ENCODE peak calls at places on chromosomes 4 and X, in six cellular contexts. H is stomach; P is ovary; W is uterus; N is upper lobe of left lung; G is effector memory CD4-positive, alpha-beta T cell. V is an unnamed sample.

GRCh38 chrX:39058724-39059123 is 257.5 kb downstream of the MID1IP1 start:
- DNase-seq in P (no peak), W (no peak), H (no peak), G (no peak), N (no peak), V (no peak)

GRCh38 chr4:119536572-119537528 is 91.8 kb downstream of the PDE5A start:
- DNase-seq in G (no peak), N (no peak), W (no peak), H (no peak), P (no peak), V (no peak)

GRCh38 chr4:6943012-6943869 is 33.6 kb downstream of the TBC1D14 start:
- DNase-seq in H (no peak), G (no peak), N (no peak), W (no peak), P (no peak), V (no peak)

GRCh38 chr4:127249066-127249766 is 383.5 kb upstream of the INTU start:
- DNase-seq in P (no peak), G (no peak), H (no peak), N (no peak), W (no peak), V (no peak)

GRCh38 chr4:121690001-121690400 is 6.8 kb downstream of the ANXA5 start:
- DNase-seq in P (no peak), G (no peak), H (no peak), W (no peak), N (no peak), V (no peak)

GRCh38 chr4:47686294-47686872 is 151.5 kb downstream of the CORIN start:
- DNase-seq in G (peak; percentile 18), W (peak; percentile 24), N (no peak), P (no peak), H (peak; percentile 35), V (peak; percentile 37)

GRCh38 chrX:137646472-137646871 is 80.5 kb downstream of the ZIC3 start:
- DNase-seq in P (no peak), G (no peak), N (no peak), H (no peak), W (no peak), V (no peak)

GRCh38 chrX:30150196-30150895 is 65.0 kb upstream of the MAGEB2 start:
- DNase-seq in H (no peak), N (peak; percentile 4), P (no peak), G (no peak), W (no peak), V (no peak)

GRCh38 chrX:25156323-25156722 is 140.6 kb upstream of the ARX start:
- DNase-seq in G (no peak), W (no peak), H (no peak), N (no peak), P (no peak), V (no peak)

GRCh38 chrX:132444936-132445335 is 43.9 kb downstream of the MBNL3 start:
- DNase-seq in P (no peak), N (no peak), W (no peak), G (no peak), H (no peak), V (no peak)

GRCh38 chr4:127995776-127996175 is 30.6 kb downstream of the ABHD18 start:
- DNase-seq in P (no peak), H (no peak), W (no peak), G (no peak), N (no peak), V (no peak)

GRCh38 chr4:39931441-39931901 is 46.2 kb downstream of the PDS5A start:
- DNase-seq in N (no peak), H (no peak), W (no peak), P (no peak), G (no peak), V (no peak)

GRCh38 chrX:68438575-68438974 is 5.3 kb upstream of the OPHN1 start:
- DNase-seq in N (no peak), P (no peak), G (no peak), H (no peak), W (no peak), V (no peak)

DNA sequence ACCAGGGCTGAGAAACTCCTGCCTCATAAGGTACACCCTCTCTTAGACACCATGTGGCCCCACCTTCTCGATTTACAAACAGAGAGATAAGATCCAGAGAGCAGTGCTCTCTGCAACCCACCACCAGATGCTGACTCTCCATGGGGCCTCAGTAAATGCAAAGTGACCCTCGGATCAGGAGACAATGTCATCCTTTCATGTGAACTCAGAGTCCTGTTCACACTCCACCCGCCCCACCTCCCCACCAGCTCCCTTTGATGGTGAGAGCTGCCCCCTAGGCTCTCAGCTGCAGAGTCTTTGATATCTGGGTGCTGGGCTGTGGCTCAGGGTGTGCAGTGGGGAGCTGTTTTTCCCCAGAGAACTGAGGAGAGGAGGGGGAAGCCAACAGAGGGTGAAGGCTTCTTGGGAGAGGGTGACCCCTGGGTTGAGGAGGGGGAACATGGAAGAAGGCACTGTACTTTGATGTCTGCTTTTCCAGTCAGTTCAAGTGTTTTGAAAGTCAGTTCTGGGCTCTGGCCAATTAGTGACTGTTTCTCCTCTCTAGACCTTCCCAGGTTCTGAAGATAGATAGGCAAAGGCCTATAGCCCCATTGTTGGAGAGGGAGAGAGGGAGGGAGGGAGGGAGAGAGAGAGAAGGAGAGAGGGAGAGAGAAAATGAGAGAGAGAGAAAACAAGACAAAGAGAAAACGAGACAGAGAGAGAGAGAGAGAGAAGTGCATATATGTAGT is 88.2 kb downstream of the SCD5 start:
- DNase-seq in W (no peak), H (no peak), N (no peak), P (no peak), G (no peak), V (no peak)
- H3K4me1 ChIP-seq in W (no peaks in the 10 kb centered on the region), H (no peaks in the 10 kb centered on the region), N (peaks cover 4% of the 10 kb centered on the region), P (peaks cover 32% of the 10 kb centered on the region), G (no peaks in the 10 kb centered on the region), V (peaks cover 1% of the 10 kb centered on the region)

GRCh38 chr4:173522160-173522873 is 7.7 kb downstream of the HAND2 start:
- DNase-seq in P (peak; percentile 92), H (peak; percentile 55), G (no peak), W (peak; percentile 92), N (peak; percentile 93), V (peak; percentile 98)

GRCh38 chr4:173520921-173521473 is 9.0 kb downstream of the HAND2 start:
- DNase-seq in G (no peak), P (no peak), W (no peak), N (no peak), H (no peak), V (peak; percentile 43)

GRCh38 chr4:173519130-173520101 is 10.6 kb downstream of the HAND2 start:
- DNase-seq in H (no peak), G (no peak), W (peak; percentile 88), N (peak; percentile 38), P (peak; percentile 66), V (peak; percentile 61)

GRCh38 chr4:173522874-173523395 is 7.1 kb downstream of the HAND2 start:
- DNase-seq in N (peak; percentile 58), G (no peak), H (no peak), P (no peak), W (no peak), V (peak; percentile 76)

GRCh38 chr4:173521474-173522159 is 8.4 kb downstream of the HAND2 start:
- DNase-seq in N (peak; percentile 71), H (no peak), W (no peak), P (peak; percentile 45), G (no peak), V (peak; percentile 81)
- H3K27me3 ChIP-seq in N (peaks cover 21% of the 10 kb centered on the region), H (peaks cover 97% of the 10 kb centered on the region), W (no peaks in the 10 kb centered on the region), P (no peaks in the 10 kb centered on the region), G (peaks cover 92% of the 10 kb centered on the region), V (no peaks in the 10 kb centered on the region)

GRCh38 chrX:22343192-22343591 is 70.5 kb downstream of the CBLL2 start:
- DNase-seq in P (no peak), W (no peak), N (no peak), H (no peak), G (no peak), V (no peak)

GRCh38 chrX:22351966-22352365 is 79.3 kb downstream of the CBLL2 start:
- DNase-seq in H (no peak), W (no peak), N (no peak), G (no peak), P (no peak), V (no peak)

GRCh38 chrX:22345884-22346283 is 73.2 kb downstream of the CBLL2 start:
- DNase-seq in H (no peak), P (no peak), G (no peak), W (no peak), N (no peak), V (no peak)

GRCh38 chrX:22349116-22349515 is 76.4 kb downstream of the CBLL2 start:
- DNase-seq in P (no peak), W (no peak), G (no peak), H (no peak), N (no peak), V (no peak)
- H3K4me1 ChIP-seq in P (no peaks in the 10 kb centered on the region), W (no peaks in the 10 kb centered on the region), G (no peaks in the 10 kb centered on the region), H (no peaks in the 10 kb centered on the region), N (no peaks in the 10 kb centered on the region), V (no peaks in the 10 kb centered on the region)

DNA sequence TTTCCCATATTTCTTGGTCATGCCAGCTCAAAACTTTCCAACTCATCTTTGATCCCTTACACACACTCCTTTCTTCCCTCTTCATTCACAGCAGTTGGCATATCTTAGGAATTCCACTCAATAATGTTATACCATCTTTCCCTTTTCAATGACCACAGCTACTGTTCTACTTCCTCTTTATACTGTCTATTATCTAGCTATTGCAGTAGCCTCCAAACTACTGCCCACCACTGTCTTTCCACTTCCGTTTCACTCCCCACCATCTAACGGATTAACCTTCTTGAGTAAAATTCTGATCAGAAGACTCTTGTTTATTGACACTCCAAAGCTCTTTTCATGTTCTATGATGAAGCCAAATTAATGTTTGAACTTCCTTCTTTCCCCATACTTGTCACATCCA is 55.8 kb downstream of the ADAMTS3 start:
- DNase-seq in G (no peak), H (no peak), N (no peak), P (no peak), W (no peak), V (no peak)
- H3K27me3 ChIP-seq in G (no peaks in the 10 kb centered on the region), H (no peaks in the 10 kb centered on the region), N (no peaks in the 10 kb centered on the region), P (no peaks in the 10 kb centered on the region), W (no peaks in the 10 kb centered on the region), V (no peaks in the 10 kb centered on the region)